ENCODE peak calls at places on chromosomes 3 and 15, in six cellular contexts. C, A, R, F, Y and Q are unnamed samples.

GRCh38 chr3:90145094-90145810 is 1037.8 kb downstream of the EPHA3 start:
- DNase-seq in F (no peak), R (no peak), A (peak), Y (no peak), C (no peak), Q (no peak)

GRCh38 chr3:140152851-140153640 is 218.1 kb downstream of the CLSTN2 start:
- DNase-seq in Y (no peak), C (peak), R (peak), A (no peak), F (no peak), Q (no peak)

GRCh38 chr15:52765779-52766178 is 24.4 kb downstream of the ONECUT1 start:
- DNase-seq in R (peak), F (no peak), C (no peak), A (no peak), Y (no peak), Q (no peak)

GRCh38 chr3:184652465-184652864 is 59.4 kb downstream of the MAGEF1 start:
- DNase-seq in Y (no peak), C (no peak), A (no peak), R (no peak), F (no peak), Q (no peak)

GRCh38 chr3:89380006-89380405 is 272.6 kb downstream of the EPHA3 start:
- DNase-seq in R (no peak), C (no peak), F (no peak), A (peak), Y (no peak), Q (no peak)

GRCh38 chr15:66462630-66463029 is 34.9 kb downstream of the SNAPC5 start:
- DNase-seq in Y (no peak), C (no peak), F (no peak), R (no peak), A (no peak), Q (no peak)

GRCh38 chr3:98732239-98733054 is 30.7 kb upstream of the ST3GAL6 start:
- DNase-seq in C (peak), F (peak), Y (no peak), A (peak), R (peak), Q (peak)

GRCh38 chr3:114093596-114093995 is 37.1 kb downstream of the QTRT2 start:
- DNase-seq in F (no peak), A (peak), C (no peak), Y (no peak), R (peak), Q (no peak)

GRCh38 chr3:171267089-171267488 is 193.1 kb downstream of the TNIK start:
- DNase-seq in R (no peak), Y (no peak), F (no peak), A (no peak), C (no peak), Q (no peak)

GRCh38 chr3:89622063-89622700 is 514.8 kb downstream of the EPHA3 start:
- DNase-seq in A (no peak), R (no peak), C (no peak), F (no peak), Y (no peak), Q (no peak)

GRCh38 chr15:97585408-97585807 is 375.1 kb upstream of the ARRDC4 start:
- DNase-seq in F (no peak), Y (no peak), R (no peak), A (no peak), C (no peak), Q (no peak)

GRCh38 chr3:117603097-117603496 is 893.5 kb downstream of the TUSC7 start:
- DNase-seq in Y (no peak), F (no peak), A (no peak), R (no peak), C (no peak), Q (no peak)

GRCh38 chr15:99224815-99225214 is 24.6 kb downstream of the TTC23 start:
- DNase-seq in F (no peak), C (no peak), A (peak), R (no peak), Y (no peak), Q (no peak)

GRCh38 chr3:16311960-16312451 is 47.0 kb downstream of the OXNAD1 start:
- DNase-seq in R (no peak), Y (no peak), F (no peak), A (peak), C (no peak), Q (no peak)